ENCODE peak calls at places on chromosome 17, in nine cellular contexts. D, P, I, K, H, B, W, N and U are unnamed samples.

GRCh38 chr17:16027708-16028584 is 28.3 kb downstream of the TTC19 start:
- DNase-seq in D (peak; percentile 65), P (peak; percentile 71), I (peak; percentile 92), K (peak; percentile 85), H (peak; percentile 92), B (peak; percentile 94), W (no peak), N (peak; percentile 41), U (peak; percentile 52)

GRCh38 chr17:3988297-3989120 is 24.3 kb upstream of the ATP2A3 start:
- DNase-seq in D (no peak), P (no peak), I (no peak), K (no peak), H (no peak), B (peak; percentile 26), W (no peak), N (no peak), U (no peak)

GRCh38 chr17:60941028-60941427 is 263.4 kb downstream of the BCAS3 start:
- DNase-seq in D (peak; percentile 86), P (peak; percentile 70), I (no peak), K (peak; percentile 80), H (peak; percentile 79), B (peak; percentile 97), W (peak; percentile 67), N (peak; percentile 30), U (no peak)

GRCh38 chr17:44062871-44063270 is 3.6 kb downstream of the LSM12 start:
- DNase-seq in D (no peak), P (no peak), I (no peak), K (no peak), H (no peak), B (no peak), W (no peak), N (no peak), U (no peak)

GRCh38 chr17:494601-495195 is 142.1 kb upstream of the RPH3AL start:
- DNase-seq in D (no peak), P (no peak), I (no peak), K (no peak), H (no peak), B (no peak), W (no peak), N (no peak), U (no peak)

GRCh38 chr17:62206550-62206949 is 141.5 kb upstream of the MED13 start:
- DNase-seq in D (no peak), P (no peak), I (no peak), K (no peak), H (peak; percentile 4), B (no peak), W (no peak), N (no peak), U (no peak)

GRCh38 chr17:46805771-46806170 is 12.7 kb downstream of the WNT3 start:
- DNase-seq in D (no peak), P (no peak), I (no peak), K (no peak), H (no peak), B (no peak), W (no peak), N (no peak), U (no peak)

GRCh38 chr17:44086364-44087311 is 16.1 kb downstream of the G6PC3 start:
- DNase-seq in D (peak; percentile 62), P (peak; percentile 81), I (peak; percentile 87), K (peak; percentile 74), H (peak; percentile 79), B (peak; percentile 96), W (no peak), N (peak; percentile 53), U (peak; percentile 37)

GRCh38 chr17:2423271-2423670 is 22.4 kb upstream of the MNT start:
- DNase-seq in D (no peak), P (no peak), I (no peak), K (no peak), H (no peak), B (no peak), W (no peak), N (no peak), U (peak; percentile 83)

GRCh38 chr17:2420131-2420530 is 19.3 kb upstream of the MNT start:
- DNase-seq in D (no peak), P (no peak), I (no peak), K (no peak), H (no peak), B (no peak), W (no peak), N (no peak), U (no peak)

GRCh38 chr17:2418572-2418971 is 17.7 kb upstream of the MNT start:
- DNase-seq in D (no peak), P (no peak), I (no peak), K (no peak), H (peak; percentile 57), B (no peak), W (no peak), N (peak; percentile 76), U (no peak)

GRCh38 chr17:2419526-2419925 is 18.7 kb upstream of the MNT start:
- DNase-seq in D (no peak), P (no peak), I (no peak), K (no peak), H (no peak), B (peak; percentile 31), W (no peak), N (no peak), U (no peak)

DNA sequence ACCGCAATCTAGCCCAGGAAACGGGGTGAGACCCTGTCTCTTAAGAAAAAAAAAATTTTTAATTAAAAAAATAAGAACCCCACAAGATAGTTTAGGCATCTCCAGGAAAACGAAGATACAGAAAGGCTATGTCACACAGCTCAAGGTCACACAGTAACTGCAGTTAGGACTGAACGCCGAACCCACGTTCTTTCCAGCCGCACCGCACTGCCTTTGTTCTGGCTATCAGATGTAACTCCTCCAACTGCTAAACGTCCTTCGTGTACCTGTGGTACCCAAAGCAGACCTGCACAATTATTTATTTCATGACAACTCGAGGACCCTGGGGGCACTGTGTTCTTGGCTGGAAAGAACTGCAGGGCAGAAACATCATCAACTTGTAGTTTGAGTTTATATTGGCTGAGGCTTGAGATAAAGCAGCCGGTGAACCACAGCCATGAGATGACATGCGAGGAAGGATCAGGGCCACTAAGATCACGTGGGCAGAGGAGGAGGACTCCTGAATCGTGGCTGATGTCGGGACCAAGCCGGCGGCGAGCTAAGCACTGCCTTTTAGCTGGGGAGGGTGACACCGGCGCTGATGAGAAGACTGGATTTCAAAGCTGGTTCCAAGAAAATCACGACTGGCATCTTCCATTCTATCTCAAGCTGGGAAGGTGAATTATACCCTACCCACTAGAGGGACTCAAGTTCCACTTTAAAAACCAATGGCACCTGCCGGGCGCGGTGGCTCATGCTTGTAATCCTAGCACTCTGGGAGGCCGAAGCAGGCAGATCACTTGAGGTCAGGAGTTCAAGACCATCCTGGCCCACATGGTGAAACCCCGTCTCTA is 20.7 kb upstream of the MNT start:
- DNase-seq in D (no peak), P (no peak), I (peak; percentile 61), K (no peak), H (peak; percentile 58), B (peak; percentile 33), W (no peak), N (peak; percentile 51), U (no peak)
- TF ChIP-seq CTCF in D (no peak), P (peak; percentile 4), I (no peak), K (peak; percentile 15), H (peak; percentile 47), B (peak; percentile 17), W (no peak), N (no peak), U (peak; percentile 46)

GRCh38 chr17:7576432-7576937 is 3.0 kb upstream of the CD68 start:
- DNase-seq in D (no peak), P (no peak), I (no peak), K (no peak), H (no peak), B (no peak), W (no peak), N (peak; percentile 66), U (no peak)

GRCh38 chr17:7575959-7576358 is 3.5 kb upstream of the CD68 start:
- DNase-seq in D (no peak), P (no peak), I (no peak), K (no peak), H (no peak), B (no peak), W (no peak), N (no peak), U (no peak)

GRCh38 chr17:7574176-7574953 is 5.1 kb upstream of the CD68 start:
- DNase-seq in D (no peak), P (no peak), I (no peak), K (no peak), H (peak; percentile 39), B (peak; percentile 31), W (no peak), N (no peak), U (no peak)

GRCh38 chr17:7573324-7574080 is 5.9 kb upstream of the CD68 start:
- DNase-seq in D (peak; percentile 50), P (no peak), I (peak; percentile 92), K (peak; percentile 71), H (peak; percentile 97), B (peak; percentile 90), W (peak; percentile 65), N (peak; percentile 88), U (peak; percentile 66)

GRCh38 chr17:7575481-7575883 is 4.0 kb upstream of the CD68 start:
- DNase-seq in D (no peak), P (no peak), I (no peak), K (no peak), H (no peak), B (no peak), W (no peak), N (no peak), U (no peak)
- H3K4me3 ChIP-seq in D (no peak overlapping the region), P (peak overlapping the region; percentile 98), I (peak overlapping the region; percentile 96), K (peak overlapping the region; percentile 75), H (peak overlapping the region; percentile 99), B (peak overlapping the region; percentile 93), W (no peak overlapping the region), N (no peak overlapping the region), U (peak overlapping the region; percentile 95)

GRCh38 chr17:39231587-39232551 is 6.1 kb upstream of the STAC2 start:
- DNase-seq in D (no peak), P (no peak), I (peak; percentile 50), K (no peak), H (peak; percentile 44), B (peak; percentile 38), W (no peak), N (peak; percentile 55), U (no peak)

GRCh38 chr17:39236383-39236927 is 10.7 kb upstream of the STAC2 start:
- DNase-seq in D (no peak), P (no peak), I (no peak), K (no peak), H (no peak), B (no peak), W (no peak), N (no peak), U (no peak)

GRCh38 chr17:39236981-39237441 is 11.3 kb upstream of the STAC2 start:
- DNase-seq in D (no peak), P (no peak), I (no peak), K (no peak), H (no peak), B (no peak), W (no peak), N (no peak), U (no peak)

GRCh38 chr17:39237586-39237985 is 11.8 kb upstream of the STAC2 start:
- DNase-seq in D (no peak), P (no peak), I (no peak), K (no peak), H (no peak), B (no peak), W (no peak), N (no peak), U (no peak)

DNA sequence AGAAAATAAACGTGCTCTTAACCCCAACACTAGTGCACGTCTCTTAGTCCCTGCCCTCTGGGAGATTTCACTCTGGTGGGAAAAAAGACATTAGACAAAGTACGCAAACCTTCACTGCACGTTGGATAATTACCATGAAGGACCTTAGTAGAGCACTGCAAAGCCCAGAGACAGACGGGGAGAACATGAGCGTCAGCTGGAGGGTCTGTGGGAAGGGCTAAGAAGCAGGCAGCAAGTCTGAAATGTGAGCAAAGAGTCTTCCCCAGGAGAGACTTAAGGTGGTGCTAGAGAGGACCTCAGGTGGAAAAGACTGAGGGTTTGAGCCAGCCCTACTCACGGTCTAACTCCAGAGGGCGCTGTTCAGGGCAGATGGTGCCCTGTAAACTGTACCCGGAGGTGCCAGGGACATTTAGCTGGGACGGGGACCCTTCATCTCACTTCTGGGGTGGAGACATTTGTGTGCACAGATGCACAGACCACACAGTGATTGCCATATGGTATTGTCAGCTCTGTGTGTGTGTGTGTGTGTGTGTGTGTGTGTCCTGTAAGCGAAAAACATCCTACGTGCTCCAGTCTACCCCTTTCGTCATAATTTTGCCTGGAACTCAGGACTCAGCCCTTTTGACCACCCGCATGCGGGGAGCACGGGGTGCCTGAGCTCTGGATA is 9.9 kb upstream of the STAC2 start:
- DNase-seq in D (no peak), P (peak; percentile 39), I (peak; percentile 89), K (no peak), H (peak; percentile 83), B (peak; percentile 67), W (no peak), N (no peak), U (peak; percentile 30)
- TF ChIP-seq CTCF in D (peak; percentile 71), P (peak; percentile 91), I (peak; percentile 93), K (peak; percentile 76), H (peak; percentile 88), B (peak; percentile 78), W (peak; percentile 57), N (peak; percentile 49), U (peak; percentile 91)

GRCh38 chr17:13337171-13337570 is 264.6 kb downstream of the HS3ST3A1 start:
- DNase-seq in D (no peak), P (no peak), I (no peak), K (no peak), H (no peak), B (no peak), W (no peak), N (no peak), U (no peak)
- H3K4me3 ChIP-seq in D (no peak overlapping the region), P (no peak overlapping the region), I (no peak overlapping the region), K (no peak overlapping the region), H (no peak overlapping the region), B (no peak overlapping the region), W (no peak overlapping the region), N (no peak overlapping the region), U (no peak overlapping the region)